ENCODE peak calls at places on chromosomes 6 and 20, in seven cellular contexts. S, D, K, F, C, P and N are unnamed samples.

GRCh38 chr20:41072099-41072798 is 43.6 kb downstream of the TOP1 start:
- DNase-seq in S (peak), C (peak), K (no peak), D (no peak), P (no peak), F (no peak), N (no peak)

GRCh38 chr6:49342410-49342809 is 120.6 kb downstream of the MMUT start:
- DNase-seq in K (no peak), S (no peak), C (no peak), F (no peak), D (no peak), P (no peak), N (no peak)

GRCh38 chr6:18473765-18474164 is 86.6 kb downstream of the RNF144B start:
- DNase-seq in S (no peak), C (no peak), F (no peak), D (no peak), P (no peak), K (no peak), N (no peak)

GRCh38 chr6:111980168-111980567 is 73.7 kb upstream of the CCN6 start:
- DNase-seq in C (peak), S (peak), K (no peak), P (no peak), F (no peak), D (no peak), N (no peak)

GRCh38 chr6:5636210-5637030 is 370.3 kb downstream of the NRN1 start:
- DNase-seq in C (no peak), K (no peak), F (no peak), P (no peak), D (no peak), S (no peak), N (no peak)

GRCh38 chr20:36248836-36249235 is 12.6 kb downstream of the AAR2 start:
- DNase-seq in K (no peak), D (no peak), P (no peak), C (no peak), F (no peak), S (no peak), N (no peak)

GRCh38 chr6:51322505-51322904 is 503.8 kb downstream of the TFAP2B start:
- DNase-seq in D (no peak), P (no peak), C (no peak), S (no peak), K (no peak), F (no peak), N (no peak)

GRCh38 chr6:73713426-73714147 is 17.6 kb downstream of the CD109 start:
- DNase-seq in P (no peak), K (no peak), S (peak), F (no peak), C (no peak), D (no peak), N (no peak)

GRCh38 chr20:55205684-55206083 is 730.3 kb downstream of the DOK5 start:
- DNase-seq in S (no peak), F (no peak), D (no peak), C (no peak), K (no peak), P (no peak), N (no peak)